ENCODE peak calls at places on chromosomes 5 and 9, in seven cellular contexts. Q is transverse colon, A is psoas muscle, T is IMR-90, U is heart left ventricle, M is cardiac muscle cell, Y is PC-9. E is an unnamed sample.

GRCh38 chr9:94944623-94945022 is 218.1 kb downstream of the AOPEP start:
- DNase-seq in A (no peak), M (no peak), T (peak), U (no peak), Y (no peak), Q (no peak), E (no peak)

GRCh38 chr5:37668524-37669047 is 171.3 kb downstream of the GDNF start:
- DNase-seq in M (peak), A (peak), Q (peak), Y (peak), U (peak), T (peak), E (peak)

GRCh38 chr9:91729558-91729842 is 220.5 kb downstream of the ROR2 start:
- DNase-seq in Q (no peak), T (no peak), A (no peak), Y (no peak), U (no peak), M (no peak), E (no peak)

GRCh38 chr5:142540774-142541466 is 145.0 kb downstream of the FGF1 start:
- DNase-seq in U (peak), A (peak), M (peak), T (peak), Q (peak), Y (no peak), E (no peak)

GRCh38 chr5:180142008-180142803 is 66.8 kb downstream of the RASGEF1C start:
- DNase-seq in U (no peak), M (no peak), A (no peak), Q (no peak), T (no peak), Y (no peak), E (no peak)

GRCh38 chr5:1840741-1841521 is 39.7 kb downstream of the NDUFS6 start:
- DNase-seq in U (peak), Q (no peak), A (no peak), Y (no peak), T (no peak), M (peak), E (no peak)

GRCh38 chr5:179834120-179834519 is 13.4 kb downstream of the SQSTM1 start:
- DNase-seq in T (no peak), U (no peak), Y (no peak), Q (no peak), A (no peak), M (no peak), E (peak)

GRCh38 chr9:6714176-6714575 is 43.6 kb upstream of the KDM4C start:
- DNase-seq in M (no peak), A (no peak), Q (no peak), Y (no peak), U (no peak), T (no peak), E (no peak)

GRCh38 chr5:172052454-172053236 is 46.2 kb upstream of the FBXW11 start:
- DNase-seq in M (peak), Q (peak), A (peak), Y (no peak), U (peak), T (peak), E (peak)

GRCh38 chr5:129973716-129974426 is 69.6 kb downstream of the CHSY3 start:
- DNase-seq in Q (no peak), A (no peak), T (peak), U (no peak), M (peak), Y (no peak), E (no peak)

GRCh38 chr5:33810491-33811120 is 81.2 kb downstream of the ADAMTS12 start:
- DNase-seq in A (peak), T (peak), Y (no peak), U (no peak), M (peak), Q (peak), E (no peak)

GRCh38 chr5:90421136-90421535 is 11.6 kb upstream of the CETN3 start:
- DNase-seq in Q (peak), Y (no peak), A (no peak), T (peak), U (no peak), M (peak), E (no peak)

DNA sequence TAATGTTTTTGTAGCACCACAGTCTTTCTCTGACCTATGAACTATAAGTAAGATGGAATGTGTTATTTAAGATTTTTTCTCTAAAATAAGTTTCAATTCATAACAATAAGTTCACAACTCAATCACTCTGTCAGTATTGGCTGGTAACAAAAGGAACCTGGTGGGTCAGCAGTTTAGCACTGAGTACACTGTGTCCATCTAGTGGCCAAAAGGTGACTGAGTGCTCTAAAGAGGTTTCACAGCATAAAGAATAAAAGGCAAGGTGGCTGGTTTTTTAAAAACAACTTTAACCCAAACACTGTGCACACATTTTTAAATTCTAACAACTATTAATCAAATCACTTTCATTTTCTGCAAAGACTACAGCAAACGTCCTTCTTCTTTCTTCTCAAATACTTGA is 443.3 kb downstream of the PDE4D start:
- DNase-seq in M (no peak), A (no peak), U (no peak), Y (no peak), T (no peak), Q (no peak), E (no peak)
- TF ChIP-seq CTCF in M (peak), A (peak), U (no peak), Y (peak), T (no peak), Q (peak), E (no peak)

GRCh38 chr9:89357331-89358197 is 39.3 kb downstream of the SECISBP2 start:
- DNase-seq in Q (no peak), U (no peak), M (no peak), A (no peak), Y (no peak), T (no peak), E (no peak)
- H3K4me3 ChIP-seq in Q (no peak), U (no peak), M (no peak), A (no peak), Y (no peak), T (no peak), E (no peak)

DNA sequence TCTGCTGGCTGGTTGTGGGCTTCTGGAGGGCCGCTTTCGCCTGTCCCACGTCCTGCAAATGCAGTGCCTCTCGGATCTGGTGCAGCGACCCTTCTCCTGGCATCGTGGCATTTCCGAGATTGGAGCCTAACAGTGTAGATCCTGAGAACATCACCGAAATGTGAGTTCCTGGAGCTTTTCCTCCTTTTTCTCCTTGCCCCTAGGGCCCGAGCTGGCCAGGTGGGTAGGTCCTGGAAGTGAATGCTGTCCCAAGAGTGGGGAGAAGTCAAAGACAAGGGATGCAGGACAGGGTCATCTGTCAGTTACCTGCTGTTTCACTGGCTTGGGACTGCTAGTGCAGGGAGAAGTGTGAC is 1.2 kb downstream of the NTRK2 start:
- DNase-seq in Y (no peak), A (no peak), U (no peak), T (no peak), M (no peak), Q (no peak), E (no peak)
- H3K27ac ChIP-seq in Y (no peak), A (no peak), U (no peak), T (no peak), M (no peak), Q (no peak), E (no peak)

GRCh38 chr9:137434498-137435380 is 6.4 kb downstream of the ENTPD8 start:
- DNase-seq in A (peak), U (no peak), Y (no peak), Q (no peak), T (no peak), M (no peak), E (no peak)

GRCh38 chr9:137431416-137431931 is 8.3 kb downstream of the NOXA1 start:
- DNase-seq in Q (no peak), T (no peak), Y (no peak), M (no peak), U (no peak), A (peak), E (no peak)

GRCh38 chr9:137432687-137433348 is 8.3 kb downstream of the ENTPD8 start:
- DNase-seq in U (no peak), A (peak), Q (no peak), M (no peak), T (no peak), Y (no peak), E (peak)

GRCh38 chr9:137433916-137434431 is 7.2 kb downstream of the ENTPD8 start:
- DNase-seq in T (no peak), Q (no peak), Y (no peak), U (no peak), A (peak), M (no peak), E (no peak)

GRCh38 chr9:137433349-137433915 is 7.7 kb downstream of the ENTPD8 start:
- DNase-seq in M (no peak), Y (no peak), T (no peak), Q (no peak), U (no peak), A (peak), E (no peak)
- TF ChIP-seq CTCF in M (no peak), Y (no peak), T (no peak), Q (no peak), U (no peak), A (no peak), E (no peak)

DNA sequence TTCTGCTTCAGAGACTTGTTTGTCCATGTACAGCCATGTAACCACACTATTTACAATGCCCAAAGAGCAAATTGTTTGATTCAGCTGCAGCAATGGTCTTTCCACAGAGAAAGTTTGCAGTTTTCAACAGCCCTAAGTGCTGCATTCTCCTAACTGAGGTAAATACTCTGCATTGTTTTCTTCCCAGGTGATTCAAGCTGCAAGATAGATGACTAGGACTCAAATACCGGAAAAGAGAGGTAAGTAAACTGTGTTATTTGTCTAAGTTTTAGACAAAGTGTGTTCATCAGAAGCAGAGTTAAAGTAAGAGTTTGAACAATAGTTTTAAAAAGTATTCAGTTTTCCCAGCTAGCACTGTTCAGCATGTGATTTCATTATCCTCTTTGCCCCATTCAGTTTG is 1046.7 kb upstream of the C9orf72 start:
- DNase-seq in Y (no peak), A (no peak), T (no peak), M (no peak), U (no peak), Q (no peak), E (no peak)
- H3K4me3 ChIP-seq in Y (no peak), A (no peak), T (no peak), M (no peak), U (no peak), Q (no peak), E (no peak)

GRCh38 chr5:110289213-110289810 is 437.2 kb downstream of the TMEM232 start:
- DNase-seq in Q (no peak), M (no peak), A (no peak), U (no peak), T (no peak), Y (no peak), E (no peak)
- H3K27ac ChIP-seq in Q (no peak), M (no peak), A (no peak), U (no peak), T (no peak), Y (no peak), E (no peak)

E was measured in left lung.